ENCODE peak calls at places on chromosome 14, in seven cellular contexts. A, X, N, L, Z, P and E are unnamed samples.

GRCh38 chr14:90553298-90553920 is 156.6 kb downstream of the CALM1 start:
- DNase-seq in A (no peak), X (no peak), N (peak; percentile 4), L (no peak), Z (no peak), P (no peak), E (no peak)

GRCh38 chr14:26730929-26731618 is 133.2 kb upstream of the NOVA1 start:
- DNase-seq in A (no peak), X (no peak), N (no peak), L (no peak), Z (peak; percentile 33), P (no peak), E (no peak)

GRCh38 chr14:91911474-91912032 is 35.9 kb downstream of the FBLN5 start:
- DNase-seq in A (no peak), X (peak; percentile 74), N (peak; percentile 66), L (no peak), Z (no peak), P (no peak), E (peak; percentile 59)

GRCh38 chr14:69581316-69581935 is 6.8 kb upstream of the CCDC177 start:
- DNase-seq in A (no peak), X (no peak), N (no peak), L (no peak), Z (no peak), P (no peak), E (no peak)

GRCh38 chr14:55389330-55389729 is 22.3 kb downstream of the ATG14 start:
- DNase-seq in A (peak; percentile 72), X (no peak), N (no peak), L (no peak), Z (no peak), P (no peak), E (no peak)

GRCh38 chr14:49893309-49894213 is 679 bp downstream of the ARF6 start:
- DNase-seq in A (no peak), X (peak; percentile 52), N (peak; percentile 87), L (peak; percentile 50), Z (peak; percentile 80), P (peak; percentile 46), E (no peak)

GRCh38 chr14:69755299-69755698 is 11.6 kb upstream of the SRSF5 start:
- DNase-seq in A (no peak), X (peak; percentile 84), N (no peak), L (no peak), Z (no peak), P (no peak), E (no peak)

GRCh38 chr14:87824261-87824660 is 168.7 kb downstream of the GALC start:
- DNase-seq in A (no peak), X (no peak), N (no peak), L (no peak), Z (no peak), P (no peak), E (no peak)

GRCh38 chr14:50619569-50620141 is 48.5 kb downstream of the SAV1 start:
- DNase-seq in A (no peak), X (peak; percentile 21), N (no peak), L (no peak), Z (no peak), P (no peak), E (peak; percentile 42)

GRCh38 chr14:53780156-53780555 is 176.5 kb downstream of the BMP4 start:
- DNase-seq in A (no peak), X (no peak), N (no peak), L (no peak), Z (no peak), P (no peak), E (no peak)

GRCh38 chr14:70254476-70254961 is 65.8 kb upstream of the SLC8A3 start:
- DNase-seq in A (no peak), X (peak; percentile 64), N (no peak), L (no peak), Z (peak; percentile 78), P (peak; percentile 38), E (no peak)

GRCh38 chr14:92647499-92648279 is 100.7 kb downstream of the LGMN start:
- DNase-seq in A (no peak), X (no peak), N (no peak), L (no peak), Z (no peak), P (no peak), E (no peak)

GRCh38 chr14:99838555-99839193 is 45.5 kb downstream of the EML1 start:
- DNase-seq in A (peak; percentile 51), X (no peak), N (no peak), L (no peak), Z (no peak), P (peak; percentile 49), E (no peak)

DNA sequence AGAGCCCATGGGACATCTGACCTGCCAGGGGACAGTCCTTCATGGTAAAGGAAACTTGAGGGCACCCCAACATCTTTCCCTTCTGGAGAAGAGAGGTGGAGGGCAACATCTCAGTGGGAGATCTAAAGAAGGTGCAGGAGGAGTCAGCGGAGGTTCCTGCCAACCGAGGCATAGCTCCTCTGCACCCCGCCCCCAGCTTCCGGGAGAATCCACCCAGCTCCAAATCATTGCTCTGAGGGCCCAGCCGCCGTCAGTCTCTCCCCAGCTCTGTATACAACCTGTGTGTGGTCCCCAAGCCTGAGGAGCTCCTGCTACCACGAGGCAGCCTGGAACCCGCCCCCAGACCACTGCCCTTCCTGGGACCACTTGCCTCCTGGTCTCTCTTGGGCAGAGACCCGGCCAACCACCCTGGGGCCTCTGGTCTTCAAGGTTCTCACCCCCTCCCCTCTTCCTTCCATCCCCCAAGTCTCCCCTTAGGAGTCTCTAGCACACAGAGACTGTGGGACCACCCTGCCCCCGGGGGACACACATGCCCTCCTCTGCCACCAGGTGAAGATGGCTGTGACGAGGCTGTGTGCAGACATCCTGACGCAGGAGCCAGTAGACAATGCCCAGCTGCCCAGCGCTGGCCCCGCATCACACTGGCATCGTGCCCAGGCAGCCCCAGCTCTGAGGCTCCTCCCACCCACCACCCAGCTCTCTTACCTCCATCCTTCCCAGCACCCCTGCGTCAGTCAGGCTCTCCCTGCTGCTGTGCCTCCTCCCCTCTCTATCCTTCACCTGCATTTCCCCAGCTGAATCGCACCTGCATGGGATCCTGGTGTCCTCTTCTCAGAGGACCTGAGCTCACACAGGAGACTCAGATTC is 13.0 kb upstream of the NUDT14 start:
- DNase-seq in A (no peak), X (no peak), N (no peak), L (no peak), Z (no peak), P (no peak), E (peak; percentile 50)
- H3K4me3 ChIP-seq in A (no peak overlapping the region), X (no peak overlapping the region), N (no peak overlapping the region), L (no peak overlapping the region), Z (no peak overlapping the region), P (no peak overlapping the region), E (no peak overlapping the region)

DNA sequence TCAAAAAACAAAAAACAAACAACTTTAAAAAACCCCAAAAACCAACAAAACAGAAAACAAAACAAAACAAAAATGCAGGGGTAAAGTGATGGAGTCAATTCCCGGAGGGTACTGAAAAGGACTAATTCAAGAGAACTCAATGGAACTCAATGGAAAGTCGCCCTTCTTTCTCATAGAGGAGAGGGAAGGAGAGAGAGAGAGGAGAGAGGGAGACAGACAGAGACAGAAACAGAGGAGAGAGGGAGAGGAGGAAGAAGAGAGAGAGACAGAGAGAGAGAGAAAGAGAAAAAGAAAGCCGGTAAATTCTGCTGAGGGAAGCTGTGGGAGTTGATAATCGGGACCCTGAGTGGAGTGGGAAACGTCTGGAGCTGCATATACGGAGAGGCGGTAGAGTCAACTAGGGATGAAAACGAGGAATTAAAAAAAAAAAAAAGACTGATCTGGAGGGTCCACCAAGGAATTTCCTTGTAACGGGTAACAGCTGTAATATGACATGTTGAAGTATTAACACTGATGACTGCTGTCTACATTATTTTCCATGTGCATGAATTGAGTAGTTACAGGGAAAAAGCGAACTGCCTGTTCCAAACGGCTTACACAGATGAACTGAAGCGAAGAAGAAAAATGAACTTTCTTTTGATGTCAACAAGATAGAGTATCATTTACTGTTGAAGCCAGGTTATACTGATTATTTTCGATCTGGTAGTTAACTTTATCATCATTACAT is 984 bp upstream of the ZC2HC1C start:
- DNase-seq in A (no peak), X (no peak), N (no peak), L (no peak), Z (no peak), P (no peak), E (no peak)
- H3K4me3 ChIP-seq in A (peak overlapping the region; percentile 63), X (peak overlapping the region; percentile 61), N (peak overlapping the region; percentile 62), L (peak overlapping the region; percentile 62), Z (peak overlapping the region; percentile 74), P (no peak overlapping the region), E (no peak overlapping the region)

GRCh38 chr14:100983710-100984109 is 80.2 kb upstream of the RTL1 start:
- DNase-seq in A (no peak), X (no peak), N (no peak), L (no peak), Z (no peak), P (no peak), E (no peak)

GRCh38 chr14:100988956-100989355 is 85.4 kb upstream of the RTL1 start:
- DNase-seq in A (no peak), X (no peak), N (no peak), L (no peak), Z (no peak), P (no peak), E (no peak)

GRCh38 chr14:100989924-100990323 is 86.4 kb upstream of the RTL1 start:
- DNase-seq in A (no peak), X (no peak), N (no peak), L (no peak), Z (no peak), P (no peak), E (no peak)

GRCh38 chr14:100988411-100988900 is 84.9 kb upstream of the RTL1 start:
- DNase-seq in A (no peak), X (no peak), N (no peak), L (no peak), Z (no peak), P (no peak), E (no peak)

GRCh38 chr14:100988011-100988410 is 84.5 kb upstream of the RTL1 start:
- DNase-seq in A (no peak), X (no peak), N (no peak), L (no peak), Z (no peak), P (no peak), E (no peak)
- H3K4me3 ChIP-seq in A (no peak overlapping the region), X (no peak overlapping the region), N (no peak overlapping the region), L (no peak overlapping the region), Z (no peak overlapping the region), P (no peak overlapping the region), E (no peak overlapping the region)

DNA sequence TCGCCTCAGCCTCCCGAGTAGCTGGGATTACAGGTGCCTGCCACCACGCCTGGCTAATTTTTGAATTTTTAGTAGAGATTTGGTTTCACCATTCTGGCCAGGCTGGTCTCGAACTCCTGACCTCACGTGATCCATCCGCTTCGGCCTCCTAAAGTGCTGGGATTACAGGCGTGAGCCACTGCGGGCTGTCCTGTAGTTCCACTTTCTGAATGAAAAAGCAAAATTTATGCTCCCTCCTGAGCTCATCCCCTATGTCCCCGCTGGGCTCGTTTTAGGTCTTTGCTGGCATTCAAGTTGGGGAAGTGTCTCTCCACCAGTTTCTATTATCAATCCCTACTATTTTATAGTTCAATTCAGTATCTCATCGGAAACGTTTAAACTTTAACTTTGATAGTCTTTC is 11.7 kb upstream of the DNAL1 start:
- DNase-seq in A (no peak), X (no peak), N (no peak), L (no peak), Z (no peak), P (no peak), E (no peak)
- H3K4me3 ChIP-seq in A (no peak overlapping the region), X (no peak overlapping the region), N (no peak overlapping the region), L (peak overlapping the region; percentile 70), Z (peak overlapping the region; percentile 68), P (no peak overlapping the region), E (no peak overlapping the region)